ENCODE peak calls at places on chromosome 12, in six cellular contexts. One of them, this sample, is unnamed.

GRCh38 chr12:120688527-120689071 is 1.6 kb downstream of the MLEC start:
- DNase-seq in lung microvascular endothelial cell: peak; percentile 35
- DNase-seq in ELR: peak; percentile 41
- DNase-seq in stromal cell of bone marrow: no peak
- DNase-seq in stimulated activated CD8-positive, alpha-beta memory T cell treated with anti-CD3 and anti-CD28 coated beads, Interleukin-15, amount 100 ng/mL, for 24 hours: no peak
- DNase-seq in activated T-helper 9 cell treated with anti-CD3 and anti-CD28 coated beads, Interleukin-2, amount 50 U/mL, for 16 hours: no peak
- DNase-seq in this sample: no peak

GRCh38 chr12:127773520-127773919 is 493.4 kb upstream of the TMEM132C start:
- DNase-seq in lung microvascular endothelial cell: no peak
- DNase-seq in ELR: no peak
- DNase-seq in stromal cell of bone marrow: no peak
- DNase-seq in stimulated activated CD8-positive, alpha-beta memory T cell treated with anti-CD3 and anti-CD28 coated beads, Interleukin-15, amount 100 ng/mL, for 24 hours: no peak
- DNase-seq in activated T-helper 9 cell treated with anti-CD3 and anti-CD28 coated beads, Interleukin-2, amount 50 U/mL, for 16 hours: no peak
- DNase-seq in this sample: no peak

GRCh38 chr12:2248087-2248900 is 195.5 kb downstream of the CACNA1C start:
- DNase-seq in lung microvascular endothelial cell: no peak
- DNase-seq in ELR: peak; percentile 76
- DNase-seq in stromal cell of bone marrow: no peak
- DNase-seq in stimulated activated CD8-positive, alpha-beta memory T cell treated with anti-CD3 and anti-CD28 coated beads, Interleukin-15, amount 100 ng/mL, for 24 hours: no peak
- DNase-seq in activated T-helper 9 cell treated with anti-CD3 and anti-CD28 coated beads, Interleukin-2, amount 50 U/mL, for 16 hours: no peak
- DNase-seq in this sample: no peak

GRCh38 chr12:96472384-96472783 is 17.0 kb upstream of the CFAP54 start:
- DNase-seq in lung microvascular endothelial cell: no peak
- DNase-seq in ELR: no peak
- DNase-seq in stromal cell of bone marrow: no peak
- DNase-seq in stimulated activated CD8-positive, alpha-beta memory T cell treated with anti-CD3 and anti-CD28 coated beads, Interleukin-15, amount 100 ng/mL, for 24 hours: no peak
- DNase-seq in activated T-helper 9 cell treated with anti-CD3 and anti-CD28 coated beads, Interleukin-2, amount 50 U/mL, for 16 hours: no peak
- DNase-seq in this sample: no peak

GRCh38 chr12:82904219-82904795 is 217.6 kb downstream of the TMTC2 start:
- DNase-seq in lung microvascular endothelial cell: no peak
- DNase-seq in ELR: no peak
- DNase-seq in stromal cell of bone marrow: peak; percentile 2
- DNase-seq in stimulated activated CD8-positive, alpha-beta memory T cell treated with anti-CD3 and anti-CD28 coated beads, Interleukin-15, amount 100 ng/mL, for 24 hours: no peak
- DNase-seq in activated T-helper 9 cell treated with anti-CD3 and anti-CD28 coated beads, Interleukin-2, amount 50 U/mL, for 16 hours: no peak
- DNase-seq in this sample: no peak

GRCh38 chr12:89856431-89856830 is 147.8 kb upstream of the ATP2B1 start:
- DNase-seq in lung microvascular endothelial cell: peak; percentile 90
- DNase-seq in ELR: peak; percentile 71
- DNase-seq in stromal cell of bone marrow: peak; percentile 64
- DNase-seq in stimulated activated CD8-positive, alpha-beta memory T cell treated with anti-CD3 and anti-CD28 coated beads, Interleukin-15, amount 100 ng/mL, for 24 hours: no peak
- DNase-seq in activated T-helper 9 cell treated with anti-CD3 and anti-CD28 coated beads, Interleukin-2, amount 50 U/mL, for 16 hours: no peak
- DNase-seq in this sample: no peak

GRCh38 chr12:116454950-116455447 is 104.2 kb upstream of the MAP1LC3B2 start:
- DNase-seq in lung microvascular endothelial cell: peak; percentile 87
- DNase-seq in ELR: peak; percentile 99
- DNase-seq in stromal cell of bone marrow: peak; percentile 93
- DNase-seq in stimulated activated CD8-positive, alpha-beta memory T cell treated with anti-CD3 and anti-CD28 coated beads, Interleukin-15, amount 100 ng/mL, for 24 hours: no peak
- DNase-seq in activated T-helper 9 cell treated with anti-CD3 and anti-CD28 coated beads, Interleukin-2, amount 50 U/mL, for 16 hours: no peak
- DNase-seq in this sample: no peak

GRCh38 chr12:106246891-106247730 is 709 bp downstream of the CKAP4 start:
- DNase-seq in lung microvascular endothelial cell: peak; percentile 70
- DNase-seq in ELR: peak; percentile 70
- DNase-seq in stromal cell of bone marrow: no peak
- DNase-seq in stimulated activated CD8-positive, alpha-beta memory T cell treated with anti-CD3 and anti-CD28 coated beads, Interleukin-15, amount 100 ng/mL, for 24 hours: no peak
- DNase-seq in activated T-helper 9 cell treated with anti-CD3 and anti-CD28 coated beads, Interleukin-2, amount 50 U/mL, for 16 hours: peak; percentile 47
- DNase-seq in this sample: peak; percentile 61

GRCh38 chr12:87924149-87924548 is 105.1 kb downstream of the C12orf50 start:
- DNase-seq in lung microvascular endothelial cell: no peak
- DNase-seq in ELR: no peak
- DNase-seq in stromal cell of bone marrow: peak; percentile 82
- DNase-seq in stimulated activated CD8-positive, alpha-beta memory T cell treated with anti-CD3 and anti-CD28 coated beads, Interleukin-15, amount 100 ng/mL, for 24 hours: no peak
- DNase-seq in activated T-helper 9 cell treated with anti-CD3 and anti-CD28 coated beads, Interleukin-2, amount 50 U/mL, for 16 hours: no peak
- DNase-seq in this sample: no peak

GRCh38 chr12:119180380-119181040 is 1.8 kb downstream of the HSPB8 start:
- DNase-seq in lung microvascular endothelial cell: peak; percentile 72
- DNase-seq in ELR: peak; percentile 15
- DNase-seq in stromal cell of bone marrow: peak; percentile 38
- DNase-seq in stimulated activated CD8-positive, alpha-beta memory T cell treated with anti-CD3 and anti-CD28 coated beads, Interleukin-15, amount 100 ng/mL, for 24 hours: no peak
- DNase-seq in activated T-helper 9 cell treated with anti-CD3 and anti-CD28 coated beads, Interleukin-2, amount 50 U/mL, for 16 hours: no peak
- DNase-seq in this sample: no peak

GRCh38 chr12:123180171-123180570 is 29.3 kb upstream of the PITPNM2 start:
- DNase-seq in lung microvascular endothelial cell: no peak
- DNase-seq in ELR: no peak
- DNase-seq in stromal cell of bone marrow: no peak
- DNase-seq in stimulated activated CD8-positive, alpha-beta memory T cell treated with anti-CD3 and anti-CD28 coated beads, Interleukin-15, amount 100 ng/mL, for 24 hours: no peak
- DNase-seq in activated T-helper 9 cell treated with anti-CD3 and anti-CD28 coated beads, Interleukin-2, amount 50 U/mL, for 16 hours: no peak
- DNase-seq in this sample: no peak

GRCh38 chr12:22256634-22257033 is 77.9 kb downstream of the ST8SIA1 start:
- DNase-seq in lung microvascular endothelial cell: no peak
- DNase-seq in ELR: no peak
- DNase-seq in stromal cell of bone marrow: no peak
- DNase-seq in stimulated activated CD8-positive, alpha-beta memory T cell treated with anti-CD3 and anti-CD28 coated beads, Interleukin-15, amount 100 ng/mL, for 24 hours: no peak
- DNase-seq in activated T-helper 9 cell treated with anti-CD3 and anti-CD28 coated beads, Interleukin-2, amount 50 U/mL, for 16 hours: no peak
- DNase-seq in this sample: no peak

GRCh38 chr12:47281667-47282171 is 202.0 kb upstream of the AMIGO2 start:
- DNase-seq in lung microvascular endothelial cell: no peak
- DNase-seq in ELR: peak; percentile 50
- DNase-seq in stromal cell of bone marrow: peak; percentile 62
- DNase-seq in stimulated activated CD8-positive, alpha-beta memory T cell treated with anti-CD3 and anti-CD28 coated beads, Interleukin-15, amount 100 ng/mL, for 24 hours: no peak
- DNase-seq in activated T-helper 9 cell treated with anti-CD3 and anti-CD28 coated beads, Interleukin-2, amount 50 U/mL, for 16 hours: no peak
- DNase-seq in this sample: peak; percentile 47

GRCh38 chr12:22334696-22335290 is at the start of gene ST8SIA1:
- DNase-seq in lung microvascular endothelial cell: peak; percentile 6
- DNase-seq in ELR: peak; percentile 37
- DNase-seq in stromal cell of bone marrow: no peak
- DNase-seq in stimulated activated CD8-positive, alpha-beta memory T cell treated with anti-CD3 and anti-CD28 coated beads, Interleukin-15, amount 100 ng/mL, for 24 hours: no peak
- DNase-seq in activated T-helper 9 cell treated with anti-CD3 and anti-CD28 coated beads, Interleukin-2, amount 50 U/mL, for 16 hours: peak; percentile 51
- DNase-seq in this sample: peak; percentile 47

GRCh38 chr12:76037130-76038105 is 5.8 kb upstream of the PHLDA1 start:
- DNase-seq in lung microvascular endothelial cell: peak; percentile 88
- DNase-seq in ELR: peak; percentile 89
- DNase-seq in stromal cell of bone marrow: no peak
- DNase-seq in stimulated activated CD8-positive, alpha-beta memory T cell treated with anti-CD3 and anti-CD28 coated beads, Interleukin-15, amount 100 ng/mL, for 24 hours: no peak
- DNase-seq in activated T-helper 9 cell treated with anti-CD3 and anti-CD28 coated beads, Interleukin-2, amount 50 U/mL, for 16 hours: no peak
- DNase-seq in this sample: peak; percentile 25

This sample was measured in stimulated activated CD4-positive, alpha-beta T cell treated with anti-CD3 and anti-CD28 coated beads, Interleukin-4, amount 100 ng/mL, for 4 hours.